ENCODE peak calls at places on chromosomes 5 and 9, in four cellular contexts. L is spleen; Y is activated T-helper 1 cell treated with Interleukin-2 at 50 U/mL for 16 hours; N is activated CD4-positive, alpha-beta T cell treated with anti-CD3 and anti-CD28 coated beads, Interleukin-2, amount 50 U/mL, for 4 hours. P is an unnamed sample.

GRCh38 chr5:38413696-38414095 is 142.8 kb downstream of the LIFR start:
- DNase-seq in L (no peak), Y (no peak), N (no peak), P (no peak)

GRCh38 chr9:89815061-89815902 is 210.5 kb downstream of the GADD45G start:
- DNase-seq in L (peak), Y (no peak), N (no peak), P (no peak)

GRCh38 chr5:37918420-37918819 is 78.6 kb upstream of the GDNF start:
- DNase-seq in L (no peak), Y (no peak), N (no peak), P (no peak)

GRCh38 chr5:139488269-139488668 is 5.7 kb upstream of the STING1 start:
- DNase-seq in L (peak), Y (no peak), N (no peak), P (no peak)

GRCh38 chr9:127447416-127448111 is 3.6 kb downstream of the RPL12 start:
- DNase-seq in L (no peak), Y (no peak), N (no peak), P (no peak)

GRCh38 chr5:149937610-149938009 is 7.0 kb downstream of the PDE6A start:
- DNase-seq in L (no peak), Y (no peak), N (no peak), P (no peak)

GRCh38 chr5:152560508-152561137 is 155.5 kb upstream of the NMUR2 start:
- DNase-seq in L (peak), Y (no peak), N (no peak), P (no peak)

GRCh38 chr5:45038366-45038987 is 229.7 kb downstream of the MRPS30 start:
- DNase-seq in L (no peak), Y (no peak), N (no peak), P (no peak)

GRCh38 chr5:69048233-69048632 is 45.6 kb upstream of the SLC30A5 start:
- DNase-seq in L (no peak), Y (no peak), N (no peak), P (no peak)

GRCh38 chr5:168314735-168315411 is 23.4 kb downstream of the WWC1 start:
- DNase-seq in L (peak), Y (no peak), N (no peak), P (no peak)

GRCh38 chr5:180532268-180532667 is 38.1 kb downstream of the CNOT6 start:
- DNase-seq in L (no peak), Y (no peak), N (no peak), P (no peak)

GRCh38 chr9:96574455-96574854 is 45.2 kb downstream of the CDC14B start:
- DNase-seq in L (no peak), Y (no peak), N (no peak), P (no peak)

GRCh38 chr5:81834021-81834660 is 83.2 kb upstream of the SSBP2 start:
- DNase-seq in L (no peak), Y (no peak), N (no peak), P (no peak)

GRCh38 chr9:94801685-94802084 is 75.2 kb downstream of the AOPEP start:
- DNase-seq in L (no peak), Y (no peak), N (no peak), P (no peak)

GRCh38 chr5:157457391-157457790 is 2.6 kb upstream of the NIPAL4 start:
- DNase-seq in L (no peak), Y (no peak), N (no peak), P (no peak)

GRCh38 chr5:109779036-109779735 is 89.5 kb downstream of the MAN2A1 start:
- DNase-seq in L (no peak), Y (no peak), N (no peak), P (no peak)

GRCh38 chr9:105405514-105406131 is 42.2 kb upstream of the FSD1L start:
- DNase-seq in L (no peak), Y (peak), N (peak), P (peak)

GRCh38 chr5:72377920-72378635 is 57.9 kb downstream of the PTCD2 start:
- DNase-seq in L (no peak), Y (no peak), N (no peak), P (no peak)

GRCh38 chr5:142262683-142263082 is 62.1 kb downstream of the SPRY4 start:
- DNase-seq in L (no peak), Y (no peak), N (no peak), P (no peak)

GRCh38 chr5:57338068-57338848 is 144.4 kb downstream of the ACTBL2 start:
- DNase-seq in L (no peak), Y (no peak), N (no peak), P (no peak)

GRCh38 chr5:163594951-163595350 is 89.5 kb downstream of the MAT2B start:
- DNase-seq in L (no peak), Y (no peak), N (no peak), P (no peak)

GRCh38 chr5:179254638-179255271 is 90.5 kb downstream of the ADAMTS2 start:
- DNase-seq in L (peak), Y (no peak), N (no peak), P (no peak)

P was measured in stimulated activated naive CD4-positive, alpha-beta T cell treated with Interleukin-2 at 50 U/mL for 16 hours.